ENCODE peak calls at places on chromosomes 4 and X, in four cellular contexts. One of them, this sample, is unnamed.

GRCh38 chr4:16257611-16258010 is 31.3 kb upstream of the TAPT1 start:
- DNase-seq in A549: no peak
- DNase-seq in K562: no peak
- DNase-seq in HepG2: peak; percentile 18
- DNase-seq in this sample: no peak

GRCh38 chrX:132491191-132491590 is 2.4 kb upstream of the MBNL3 start:
- DNase-seq in HepG2: peak; percentile 88
- DNase-seq in K562: no peak
- DNase-seq in A549: no peak
- DNase-seq in this sample: no peak

GRCh38 chr4:57148177-57148576 is 38.0 kb upstream of the IGFBP7 start:
- DNase-seq in A549: no peak
- DNase-seq in HepG2: no peak
- DNase-seq in K562: no peak
- DNase-seq in this sample: no peak

GRCh38 chr4:150234246-150234645 is 156.0 kb downstream of the DCLK2 start:
- DNase-seq in A549: no peak
- DNase-seq in HepG2: no peak
- DNase-seq in K562: no peak
- DNase-seq in this sample: no peak

GRCh38 chr4:44425614-44426208 is 22.9 kb downstream of the KCTD8 start:
- DNase-seq in HepG2: no peak
- DNase-seq in A549: no peak
- DNase-seq in K562: no peak
- DNase-seq in this sample: peak; percentile 49

GRCh38 chrX:139563251-139563650 is 32.7 kb downstream of the F9 start:
- DNase-seq in HepG2: no peak
- DNase-seq in A549: no peak
- DNase-seq in K562: no peak
- DNase-seq in this sample: no peak

GRCh38 chr4:13547563-13548041 is 3.3 kb upstream of the NKX3-2 start:
- DNase-seq in HepG2: no peak
- DNase-seq in A549: no peak
- DNase-seq in K562: no peak
- DNase-seq in this sample: peak; percentile 52

GRCh38 chr4:81506731-81507130 is 35.0 kb upstream of the RASGEF1B start:
- DNase-seq in A549: no peak
- DNase-seq in HepG2: no peak
- DNase-seq in K562: no peak
- DNase-seq in this sample: no peak

GRCh38 chr4:149719806-149720205 is 95.8 kb downstream of the IQCM start:
- DNase-seq in HepG2: no peak
- DNase-seq in K562: no peak
- DNase-seq in A549: no peak
- DNase-seq in this sample: no peak

GRCh38 chrX:67328496-67328895 is 215.3 kb upstream of the AR start:
- DNase-seq in K562: no peak
- DNase-seq in HepG2: no peak
- DNase-seq in A549: no peak
- DNase-seq in this sample: no peak

GRCh38 chr4:162274354-162274753 is 110.6 kb upstream of the FSTL5 start:
- DNase-seq in A549: no peak
- DNase-seq in K562: no peak
- DNase-seq in HepG2: no peak
- DNase-seq in this sample: no peak

GRCh38 chr4:168960716-168961115 is 49.3 kb downstream of the CBR4 start:
- DNase-seq in A549: no peak
- DNase-seq in HepG2: no peak
- DNase-seq in K562: no peak
- DNase-seq in this sample: no peak

GRCh38 chrX:103817502-103817901 is 14.6 kb downstream of the RAB9B start:
- DNase-seq in K562: peak; percentile 30
- DNase-seq in HepG2: peak; percentile 10
- DNase-seq in A549: no peak
- DNase-seq in this sample: no peak

GRCh38 chrX:40094041-40094899 is 3.5 kb downstream of the BCOR start:
- DNase-seq in K562: no peak
- DNase-seq in A549: no peak
- DNase-seq in HepG2: no peak
- DNase-seq in this sample: peak; percentile 49

GRCh38 chr4:138697771-138698170 is 317.8 kb upstream of the NOCT start:
- DNase-seq in HepG2: no peak
- DNase-seq in K562: no peak
- DNase-seq in A549: no peak
- DNase-seq in this sample: no peak

GRCh38 chr4:77728420-77728819 is 90.7 kb downstream of the CNOT6L start:
- DNase-seq in A549: no peak
- DNase-seq in HepG2: no peak
- DNase-seq in K562: no peak
- DNase-seq in this sample: no peak

GRCh38 chrX:120428309-120428708 is 40.8 kb downstream of the LAMP2 start:
- DNase-seq in A549: no peak
- DNase-seq in K562: no peak
- DNase-seq in HepG2: no peak
- DNase-seq in this sample: no peak

GRCh38 chrX:152652060-152652459 is 14.4 kb downstream of the GABRQ start:
- DNase-seq in K562: no peak
- DNase-seq in A549: no peak
- DNase-seq in HepG2: no peak
- DNase-seq in this sample: no peak

GRCh38 chrX:95675011-95675410 is 1009.6 kb upstream of the DIAPH2 start:
- DNase-seq in A549: no peak
- DNase-seq in HepG2: no peak
- DNase-seq in K562: no peak
- DNase-seq in this sample: no peak

GRCh38 chr4:28845158-28845557 is 1875.0 kb upstream of the PCDH7 start:
- DNase-seq in K562: no peak
- DNase-seq in HepG2: no peak
- DNase-seq in A549: no peak
- DNase-seq in this sample: no peak

GRCh38 chr4:167084326-167084725 is 150.0 kb downstream of the SPOCK3 start:
- DNase-seq in A549: no peak
- DNase-seq in HepG2: no peak
- DNase-seq in K562: no peak
- DNase-seq in this sample: no peak

GRCh38 chr4:116015062-116015461 is 901.6 kb upstream of the NDST4 start:
- DNase-seq in K562: no peak
- DNase-seq in A549: no peak
- DNase-seq in HepG2: no peak
- DNase-seq in this sample: no peak

GRCh38 chr4:85416094-85416493 is 58.9 kb upstream of the ARHGAP24 start:
- DNase-seq in HepG2: no peak
- DNase-seq in A549: no peak
- DNase-seq in K562: no peak
- DNase-seq in this sample: no peak

GRCh38 chr4:72314869-72315268 is 254.2 kb downstream of the ADAMTS3 start:
- DNase-seq in A549: no peak
- DNase-seq in K562: no peak
- DNase-seq in HepG2: no peak
- DNase-seq in this sample: no peak

GRCh38 chr4:184375027-184375426 is 99.3 kb downstream of the IRF2 start:
- DNase-seq in K562: no peak
- DNase-seq in HepG2: no peak
- DNase-seq in A549: no peak
- DNase-seq in this sample: no peak

GRCh38 chr4:88522702-88523324 is 763 bp downstream of the PYURF start:
- DNase-seq in HepG2: peak; percentile 9
- DNase-seq in K562: peak; percentile 65
- DNase-seq in A549: peak; percentile 18
- DNase-seq in this sample: peak; percentile 21

GRCh38 chr4:105594094-105595010 is 41.9 kb downstream of the ARHGEF38 start:
- DNase-seq in HepG2: peak; percentile 34
- DNase-seq in K562: no peak
- DNase-seq in A549: no peak
- DNase-seq in this sample: no peak

GRCh38 chr4:15100994-15101695 is 98.9 kb downstream of the CPEB2 start:
- DNase-seq in K562: no peak
- DNase-seq in HepG2: no peak
- DNase-seq in A549: no peak
- DNase-seq in this sample: no peak

GRCh38 chr4:141771889-141772830 is 135.8 kb downstream of the IL15 start:
- DNase-seq in A549: no peak
- DNase-seq in HepG2: no peak
- DNase-seq in K562: no peak
- DNase-seq in this sample: no peak

GRCh38 chrX:80430826-80431501 is 10.7 kb downstream of the TENT5D start:
- DNase-seq in HepG2: no peak
- DNase-seq in K562: peak; percentile 14
- DNase-seq in A549: no peak
- DNase-seq in this sample: peak; percentile 11

GRCh38 chr4:48543796-48544195 is 53.7 kb downstream of the ZAR1 start:
- DNase-seq in HepG2: no peak
- DNase-seq in A549: no peak
- DNase-seq in K562: no peak
- DNase-seq in this sample: no peak

GRCh38 chr4:188976644-188977115 is 837.4 kb downstream of the TRIML1 start:
- DNase-seq in HepG2: no peak
- DNase-seq in K562: no peak
- DNase-seq in A549: no peak
- DNase-seq in this sample: peak; percentile 32

GRCh38 chr4:106238819-106239420 is 77.1 kb downstream of the TBCK start:
- DNase-seq in K562: peak; percentile 47
- DNase-seq in A549: peak; percentile 5
- DNase-seq in HepG2: peak; percentile 61
- DNase-seq in this sample: peak; percentile 22

GRCh38 chrX:149151805-149152757 is 353.0 kb downstream of the IDS start:
- DNase-seq in K562: no peak
- DNase-seq in HepG2: no peak
- DNase-seq in A549: no peak
- DNase-seq in this sample: no peak
- TF ChIP-seq HMGXB4 in K562: no peak
- TF ChIP-seq HMGXB4 in HepG2: no peak
- TF ChIP-seq HMGXB4 in A549: no peak
- TF ChIP-seq HMGXB4 in this sample: no peak

GRCh38 chr4:10403633-10404445 is 53.4 kb downstream of the ZNF518B start:
- DNase-seq in K562: peak; percentile 63
- DNase-seq in HepG2: peak; percentile 29
- DNase-seq in A549: peak; percentile 5
- DNase-seq in this sample: no peak
- TF ChIP-seq HMGXB4 in K562: no peak
- TF ChIP-seq HMGXB4 in HepG2: no peak
- TF ChIP-seq HMGXB4 in A549: no peak
- TF ChIP-seq HMGXB4 in this sample: no peak

GRCh38 chr4:140298001-140298400 is 75.4 kb upstream of the SCOC start:
- DNase-seq in K562: no peak
- DNase-seq in HepG2: no peak
- DNase-seq in A549: no peak
- DNase-seq in this sample: no peak
- TF ChIP-seq HMGXB4 in K562: no peak
- TF ChIP-seq HMGXB4 in HepG2: no peak
- TF ChIP-seq HMGXB4 in A549: no peak
- TF ChIP-seq HMGXB4 in this sample: no peak

DNA sequence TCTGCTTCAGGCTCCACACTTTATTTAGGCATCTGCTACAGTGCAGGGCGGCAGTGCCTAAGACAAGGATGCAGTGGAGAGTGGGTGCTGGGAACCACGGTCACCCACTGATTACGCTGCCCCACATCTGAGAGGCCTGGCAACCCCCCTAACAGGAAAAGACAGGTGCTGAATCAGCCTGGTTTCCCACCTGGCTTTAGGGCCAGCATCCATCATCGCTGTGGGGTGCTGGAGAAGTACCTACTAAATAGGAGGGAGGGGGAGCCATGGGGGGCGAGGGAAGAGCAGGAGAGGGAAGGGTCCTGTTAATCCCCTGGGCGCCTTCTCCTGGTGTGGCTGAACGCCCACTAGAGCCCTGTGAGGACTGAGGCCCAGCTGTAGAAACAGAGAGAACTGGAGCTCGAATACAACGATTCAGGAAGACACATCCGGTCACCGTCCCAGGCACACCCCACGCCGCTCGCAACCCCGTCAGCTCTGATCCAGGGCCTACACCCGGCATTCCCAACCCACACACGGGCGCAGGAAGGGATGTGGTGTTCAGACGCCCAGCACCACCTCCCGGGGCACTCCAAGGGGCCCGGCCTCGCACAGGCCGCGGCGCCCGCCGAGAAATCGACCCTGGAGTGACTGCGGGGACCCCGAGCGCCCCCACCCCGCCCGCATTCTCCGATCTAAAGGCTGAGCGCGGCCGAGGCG is 554 bp downstream of the DCTD start:
- DNase-seq in K562: peak; percentile 40
- DNase-seq in A549: peak; percentile 20
- DNase-seq in HepG2: no peak
- DNase-seq in this sample: peak; percentile 41
- TF ChIP-seq HMGXB4 in K562: no peak
- TF ChIP-seq HMGXB4 in A549: no peak
- TF ChIP-seq HMGXB4 in HepG2: no peak
- TF ChIP-seq HMGXB4 in this sample: no peak

GRCh38 chr4:67576538-67576937 is 18.0 kb downstream of the STAP1 start:
- DNase-seq in HepG2: no peak
- DNase-seq in A549: no peak
- DNase-seq in K562: no peak
- DNase-seq in this sample: no peak
- TF ChIP-seq HMGXB4 in HepG2: no peak
- TF ChIP-seq HMGXB4 in A549: no peak
- TF ChIP-seq HMGXB4 in K562: no peak
- TF ChIP-seq HMGXB4 in this sample: no peak

GRCh38 chr4:1171306-1172227 is 816 bp downstream of the SPON2 start:
- DNase-seq in HepG2: no peak
- DNase-seq in K562: no peak
- DNase-seq in A549: no peak
- DNase-seq in this sample: peak; percentile 66
- TF ChIP-seq HMGXB4 in HepG2: no peak
- TF ChIP-seq HMGXB4 in K562: no peak
- TF ChIP-seq HMGXB4 in A549: no peak
- TF ChIP-seq HMGXB4 in this sample: peak; percentile 33

GRCh38 chr4:26802790-26803189 is 57.9 kb upstream of the STIM2 start:
- DNase-seq in A549: no peak
- DNase-seq in K562: no peak
- DNase-seq in HepG2: no peak
- DNase-seq in this sample: no peak
- TF ChIP-seq HMGXB4 in A549: no peak
- TF ChIP-seq HMGXB4 in K562: no peak
- TF ChIP-seq HMGXB4 in HepG2: no peak
- TF ChIP-seq HMGXB4 in this sample: no peak

GRCh38 chr4:158236304-158237030 is 26.2 kb downstream of the TMEM144 start:
- DNase-seq in HepG2: no peak
- DNase-seq in A549: no peak
- DNase-seq in K562: no peak
- DNase-seq in this sample: no peak
- TF ChIP-seq HMGXB4 in HepG2: no peak
- TF ChIP-seq HMGXB4 in A549: no peak
- TF ChIP-seq HMGXB4 in K562: no peak
- TF ChIP-seq HMGXB4 in this sample: no peak

GRCh38 chrX:49039598-49040375 is 3.4 kb downstream of the TFE3 start:
- DNase-seq in K562: peak; percentile 89
- DNase-seq in HepG2: peak; percentile 82
- DNase-seq in A549: peak; percentile 84
- DNase-seq in this sample: peak; percentile 85
- TF ChIP-seq HMGXB4 in K562: no peak
- TF ChIP-seq HMGXB4 in HepG2: no peak
- TF ChIP-seq HMGXB4 in A549: no peak
- TF ChIP-seq HMGXB4 in this sample: no peak

This sample was measured in WTC11.